ENCODE peak calls at places on chromosome 22, in seven cellular contexts. One of them, this sample, is unnamed.

GRCh38 chr22:46432164-46433068 is 96.9 kb downstream of the TRMU start:
- DNase-seq in H9: no peak
- DNase-seq in body of pancreas: no peak
- DNase-seq in stomach: peak; percentile 66
- DNase-seq in Karpas-422: no peak
- DNase-seq in HCT116: no peak
- DNase-seq in neuronal stem cell: no peak
- DNase-seq in this sample: no peak

GRCh38 chr22:19503869-19504268 is 20.3 kb downstream of the CLDN5 start:
- DNase-seq in Karpas-422: peak; percentile 53
- DNase-seq in body of pancreas: no peak
- DNase-seq in H9: peak; percentile 52
- DNase-seq in HCT116: no peak
- DNase-seq in neuronal stem cell: no peak
- DNase-seq in stomach: no peak
- DNase-seq in this sample: no peak

GRCh38 chr22:20026204-20026908 is 5.4 kb downstream of the TANGO2 start:
- DNase-seq in Karpas-422: no peak
- DNase-seq in neuronal stem cell: no peak
- DNase-seq in HCT116: no peak
- DNase-seq in stomach: no peak
- DNase-seq in H9: peak; percentile 13
- DNase-seq in body of pancreas: no peak
- DNase-seq in this sample: peak; percentile 4

GRCh38 chr22:17057959-17058814 is 26.6 kb upstream of the IL17RA start:
- DNase-seq in Karpas-422: peak; percentile 75
- DNase-seq in HCT116: peak; percentile 45
- DNase-seq in body of pancreas: peak; percentile 70
- DNase-seq in neuronal stem cell: peak; percentile 72
- DNase-seq in stomach: peak; percentile 75
- DNase-seq in H9: peak; percentile 72
- DNase-seq in this sample: peak; percentile 66

GRCh38 chr22:32696089-32696488 is 105.4 kb upstream of the TIMP3 start:
- DNase-seq in neuronal stem cell: no peak
- DNase-seq in H9: no peak
- DNase-seq in stomach: no peak
- DNase-seq in Karpas-422: no peak
- DNase-seq in HCT116: no peak
- DNase-seq in body of pancreas: no peak
- DNase-seq in this sample: no peak

GRCh38 chr22:41565403-41566054 is 4.7 kb downstream of the CSDC2 start:
- DNase-seq in neuronal stem cell: no peak
- DNase-seq in Karpas-422: peak; percentile 56
- DNase-seq in HCT116: peak; percentile 61
- DNase-seq in body of pancreas: no peak
- DNase-seq in H9: peak; percentile 50
- DNase-seq in stomach: no peak
- DNase-seq in this sample: peak; percentile 34

GRCh38 chr22:38655532-38656255 is 498 bp downstream of the FAM227A start:
- DNase-seq in Karpas-422: peak; percentile 57
- DNase-seq in stomach: no peak
- DNase-seq in body of pancreas: no peak
- DNase-seq in H9: no peak
- DNase-seq in HCT116: no peak
- DNase-seq in neuronal stem cell: no peak
- DNase-seq in this sample: no peak

GRCh38 chr22:19962246-19962908 is 20.8 kb upstream of the TXNRD2 start:
- DNase-seq in H9: peak; percentile 97
- DNase-seq in neuronal stem cell: peak; percentile 70
- DNase-seq in stomach: peak; percentile 90
- DNase-seq in Karpas-422: peak; percentile 94
- DNase-seq in HCT116: peak; percentile 79
- DNase-seq in body of pancreas: peak; percentile 81
- DNase-seq in this sample: peak; percentile 75

GRCh38 chr22:40121463-40121862 is 56.3 kb upstream of the TNRC6B start:
- DNase-seq in HCT116: no peak
- DNase-seq in body of pancreas: no peak
- DNase-seq in stomach: peak; percentile 27
- DNase-seq in Karpas-422: no peak
- DNase-seq in H9: no peak
- DNase-seq in neuronal stem cell: no peak
- DNase-seq in this sample: no peak

GRCh38 chr22:39462443-39463147 is 5.8 kb downstream of the MGAT3 start:
- DNase-seq in Karpas-422: peak; percentile 73
- DNase-seq in neuronal stem cell: no peak
- DNase-seq in stomach: no peak
- DNase-seq in HCT116: no peak
- DNase-seq in H9: peak; percentile 71
- DNase-seq in body of pancreas: no peak
- DNase-seq in this sample: no peak

GRCh38 chr22:19817561-19818263 is 37.0 kb downstream of the GNB1L start:
- DNase-seq in stomach: peak; percentile 17
- DNase-seq in Karpas-422: no peak
- DNase-seq in neuronal stem cell: no peak
- DNase-seq in body of pancreas: no peak
- DNase-seq in H9: peak; percentile 24
- DNase-seq in HCT116: no peak
- DNase-seq in this sample: no peak

GRCh38 chr22:41625577-41625976 is 4.5 kb downstream of the XRCC6 start:
- DNase-seq in H9: no peak
- DNase-seq in body of pancreas: no peak
- DNase-seq in Karpas-422: no peak
- DNase-seq in neuronal stem cell: no peak
- DNase-seq in stomach: no peak
- DNase-seq in HCT116: no peak
- DNase-seq in this sample: no peak

GRCh38 chr22:23888615-23889401 is 5.4 kb upstream of the MIF start:
- DNase-seq in HCT116: no peak
- DNase-seq in Karpas-422: no peak
- DNase-seq in neuronal stem cell: no peak
- DNase-seq in body of pancreas: no peak
- DNase-seq in stomach: no peak
- DNase-seq in H9: no peak
- DNase-seq in this sample: no peak

GRCh38 chr22:23401111-23401909 is 178.8 kb downstream of the IGLL1 start:
- DNase-seq in HCT116: no peak
- DNase-seq in H9: no peak
- DNase-seq in body of pancreas: no peak
- DNase-seq in stomach: no peak
- DNase-seq in neuronal stem cell: no peak
- DNase-seq in Karpas-422: no peak
- DNase-seq in this sample: no peak

GRCh38 chr22:20413217-20414058 is 19.5 kb downstream of the ZNF74 start:
- DNase-seq in Karpas-422: no peak
- DNase-seq in body of pancreas: no peak
- DNase-seq in neuronal stem cell: no peak
- DNase-seq in HCT116: no peak
- DNase-seq in H9: no peak
- DNase-seq in stomach: no peak
- DNase-seq in this sample: peak; percentile 23

GRCh38 chr22:28542980-28543621 is 136.5 kb downstream of the TTC28 start:
- DNase-seq in H9: no peak
- DNase-seq in body of pancreas: no peak
- DNase-seq in neuronal stem cell: no peak
- DNase-seq in HCT116: no peak
- DNase-seq in Karpas-422: no peak
- DNase-seq in stomach: no peak
- DNase-seq in this sample: no peak

GRCh38 chr22:42343551-42344081 is 73.2 kb upstream of the TCF20 start:
- DNase-seq in HCT116: no peak
- DNase-seq in body of pancreas: no peak
- DNase-seq in neuronal stem cell: no peak
- DNase-seq in H9: no peak
- DNase-seq in Karpas-422: no peak
- DNase-seq in stomach: no peak
- DNase-seq in this sample: no peak

GRCh38 chr22:32583921-32584335 is 109.3 kb downstream of the FBXO7 start:
- DNase-seq in body of pancreas: no peak
- DNase-seq in stomach: no peak
- DNase-seq in neuronal stem cell: no peak
- DNase-seq in Karpas-422: no peak
- DNase-seq in H9: no peak
- DNase-seq in HCT116: no peak
- DNase-seq in this sample: no peak

GRCh38 chr22:27992294-27993165 is 73.5 kb upstream of the PITPNB start:
- DNase-seq in stomach: peak; percentile 19
- DNase-seq in HCT116: no peak
- DNase-seq in H9: peak; percentile 50
- DNase-seq in body of pancreas: peak; percentile 9
- DNase-seq in neuronal stem cell: no peak
- DNase-seq in Karpas-422: no peak
- DNase-seq in this sample: no peak

GRCh38 chr22:22233081-22233480 is 11.5 kb upstream of the VPREB1 start:
- DNase-seq in body of pancreas: no peak
- DNase-seq in neuronal stem cell: no peak
- DNase-seq in Karpas-422: no peak
- DNase-seq in stomach: no peak
- DNase-seq in HCT116: no peak
- DNase-seq in H9: no peak
- DNase-seq in this sample: no peak
- H3K4me1 ChIP-seq in body of pancreas: no peaks in the 10 kb centered on the region
- H3K4me1 ChIP-seq in neuronal stem cell: peaks cover 5% of the 10 kb centered on the region
- H3K4me1 ChIP-seq in Karpas-422: peaks cover 6% of the 10 kb centered on the region
- H3K4me1 ChIP-seq in stomach: no peaks in the 10 kb centered on the region
- H3K4me1 ChIP-seq in HCT116: no peaks in the 10 kb centered on the region
- H3K4me1 ChIP-seq in H9: no peaks in the 10 kb centered on the region
- H3K4me1 ChIP-seq in this sample: no peaks in the 10 kb centered on the region

DNA sequence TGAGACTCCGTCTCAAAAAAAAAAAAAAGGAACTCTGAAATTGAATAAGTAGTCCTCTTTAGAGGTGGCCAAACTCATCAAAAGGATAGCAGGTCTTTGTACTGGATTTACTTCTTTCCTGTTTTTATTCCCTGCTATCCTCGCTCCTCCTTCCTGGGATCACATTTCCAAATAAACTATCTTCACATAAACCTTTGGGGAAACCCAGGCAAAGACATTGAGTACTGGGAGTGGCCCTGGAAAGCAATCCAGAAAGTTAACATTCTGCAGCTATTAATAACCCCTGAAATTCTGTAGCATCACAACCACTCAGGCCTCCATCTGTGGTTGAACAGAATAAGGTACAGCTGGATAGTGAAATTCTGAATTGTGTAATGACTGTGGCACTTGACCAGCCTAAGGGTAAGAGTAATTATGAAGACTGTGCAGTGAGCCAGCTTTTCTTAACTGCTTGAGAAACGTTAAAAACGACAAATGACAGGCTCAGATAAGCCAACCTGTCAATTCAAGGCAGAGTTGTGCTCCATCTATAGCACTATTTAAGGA is 58.8 kb downstream of the ISX start:
- DNase-seq in Karpas-422: no peak
- DNase-seq in H9: no peak
- DNase-seq in HCT116: no peak
- DNase-seq in stomach: no peak
- DNase-seq in body of pancreas: no peak
- DNase-seq in neuronal stem cell: no peak
- DNase-seq in this sample: no peak
- H3K4me1 ChIP-seq in Karpas-422: peaks cover 25% of the 10 kb centered on the region
- H3K4me1 ChIP-seq in H9: no peaks in the 10 kb centered on the region
- H3K4me1 ChIP-seq in HCT116: no peaks in the 10 kb centered on the region
- H3K4me1 ChIP-seq in stomach: no peaks in the 10 kb centered on the region
- H3K4me1 ChIP-seq in body of pancreas: peaks cover 6% of the 10 kb centered on the region
- H3K4me1 ChIP-seq in neuronal stem cell: no peaks in the 10 kb centered on the region
- H3K4me1 ChIP-seq in this sample: no peaks in the 10 kb centered on the region

DNA sequence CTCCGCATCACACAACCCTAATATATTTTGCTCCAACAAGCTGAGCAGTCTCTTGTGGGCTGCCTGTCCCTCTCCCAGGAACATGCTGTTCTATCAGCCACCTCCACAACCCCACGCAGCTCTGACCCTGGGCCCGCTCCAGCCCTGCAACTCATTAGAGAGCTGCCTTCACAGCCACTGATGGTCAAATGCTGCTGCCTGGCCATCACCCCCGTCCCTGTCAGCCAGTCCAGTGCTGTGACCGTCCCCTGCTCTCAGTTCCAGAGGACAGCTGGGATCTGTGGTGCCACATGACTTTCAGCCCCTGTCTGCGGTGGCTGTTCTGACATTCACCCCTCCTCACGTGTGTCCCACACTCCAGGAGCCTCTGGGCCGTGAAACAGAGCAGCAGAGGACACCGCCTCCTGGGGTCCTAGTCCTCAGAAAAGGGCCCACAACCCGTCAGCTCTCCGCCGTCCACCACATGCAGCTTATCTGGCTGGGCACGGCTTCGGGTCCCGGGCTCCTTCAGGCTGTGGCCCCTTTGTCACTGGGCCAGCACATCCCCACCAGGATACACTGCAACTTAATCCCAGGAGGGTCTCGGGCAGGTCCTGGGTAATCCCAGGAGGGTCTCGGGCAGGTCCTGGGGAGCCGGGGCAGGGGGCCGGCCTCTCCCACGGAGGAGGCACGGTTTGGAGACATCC is 14.9 kb downstream of the CRELD2 start:
- DNase-seq in body of pancreas: peak; percentile 41
- DNase-seq in H9: no peak
- DNase-seq in neuronal stem cell: no peak
- DNase-seq in Karpas-422: no peak
- DNase-seq in HCT116: no peak
- DNase-seq in stomach: peak; percentile 64
- DNase-seq in this sample: peak; percentile 94
- H3K4me1 ChIP-seq in body of pancreas: peaks cover 63% of the 10 kb centered on the region
- H3K4me1 ChIP-seq in H9: peaks cover 2% of the 10 kb centered on the region
- H3K4me1 ChIP-seq in neuronal stem cell: peaks cover 17% of the 10 kb centered on the region
- H3K4me1 ChIP-seq in Karpas-422: peaks cover 19% of the 10 kb centered on the region
- H3K4me1 ChIP-seq in HCT116: peaks cover 30% of the 10 kb centered on the region
- H3K4me1 ChIP-seq in stomach: peaks cover 70% of the 10 kb centered on the region
- H3K4me1 ChIP-seq in this sample: peaks cover 64% of the 10 kb centered on the region

GRCh38 chr22:44494497-44494896 is 3.5 kb downstream of the RTL6 start:
- DNase-seq in body of pancreas: no peak
- DNase-seq in stomach: no peak
- DNase-seq in Karpas-422: no peak
- DNase-seq in neuronal stem cell: no peak
- DNase-seq in H9: no peak
- DNase-seq in HCT116: no peak
- DNase-seq in this sample: peak; percentile 50

GRCh38 chr22:44496305-44496704 is 1.7 kb downstream of the RTL6 start:
- DNase-seq in H9: no peak
- DNase-seq in neuronal stem cell: no peak
- DNase-seq in body of pancreas: no peak
- DNase-seq in Karpas-422: no peak
- DNase-seq in HCT116: no peak
- DNase-seq in stomach: no peak
- DNase-seq in this sample: no peak

GRCh38 chr22:44496844-44497217 is 1.2 kb downstream of the RTL6 start:
- DNase-seq in neuronal stem cell: no peak
- DNase-seq in body of pancreas: no peak
- DNase-seq in Karpas-422: no peak
- DNase-seq in stomach: no peak
- DNase-seq in HCT116: no peak
- DNase-seq in H9: no peak
- DNase-seq in this sample: peak; percentile 51

GRCh38 chr22:44497218-44497903 is 672 bp downstream of the RTL6 start:
- DNase-seq in Karpas-422: no peak
- DNase-seq in H9: no peak
- DNase-seq in stomach: no peak
- DNase-seq in neuronal stem cell: peak; percentile 9
- DNase-seq in body of pancreas: peak; percentile 33
- DNase-seq in HCT116: no peak
- DNase-seq in this sample: peak; percentile 60

DNA sequence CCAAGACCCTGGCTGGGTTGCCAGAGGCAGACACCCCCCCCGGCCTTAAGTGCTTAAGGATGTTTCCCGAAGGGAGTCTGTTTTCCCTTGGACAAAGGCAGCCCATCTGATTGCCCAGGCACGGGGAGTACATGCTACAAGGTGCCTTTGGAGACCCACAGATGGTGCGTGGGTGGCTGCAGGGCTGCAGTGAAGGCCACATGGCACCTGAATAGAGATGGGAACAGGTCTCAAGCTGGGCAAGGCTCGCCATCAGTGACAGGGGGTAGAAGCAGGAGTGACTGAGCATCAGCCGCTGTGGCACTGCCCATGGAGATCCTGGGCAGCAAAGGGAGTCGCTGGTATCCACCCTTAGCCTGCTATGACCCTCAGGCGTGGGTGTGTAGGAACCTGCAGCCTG is 2.4 kb downstream of the RTL6 start:
- DNase-seq in stomach: no peak
- DNase-seq in Karpas-422: no peak
- DNase-seq in HCT116: no peak
- DNase-seq in H9: no peak
- DNase-seq in body of pancreas: no peak
- DNase-seq in neuronal stem cell: no peak
- DNase-seq in this sample: no peak
- H3K4me1 ChIP-seq in stomach: peaks cover 14% of the 10 kb centered on the region
- H3K4me1 ChIP-seq in Karpas-422: no peaks in the 10 kb centered on the region
- H3K4me1 ChIP-seq in HCT116: peaks cover 6% of the 10 kb centered on the region
- H3K4me1 ChIP-seq in H9: peaks cover 5% of the 10 kb centered on the region
- H3K4me1 ChIP-seq in body of pancreas: peaks cover 30% of the 10 kb centered on the region
- H3K4me1 ChIP-seq in neuronal stem cell: peaks cover 4% of the 10 kb centered on the region
- H3K4me1 ChIP-seq in this sample: peaks cover 22% of the 10 kb centered on the region